ENCODE peak calls at places on chromosomes 6 and 20, in eight cellular contexts. G is upper lobe of right lung, V is brain microvascular endothelial cell, D is endodermal cell, M is NAMALWA, C is MG63, I is lower lobe of right lung, H is mesenteric fat pad. L is an unnamed sample.

GRCh38 chr6:36703982-36704381 is 6.4 kb downstream of the RAB44 start:
- DNase-seq in H (peak; percentile 87), M (no peak), V (no peak), I (no peak), D (peak; percentile 37), C (no peak), G (peak; percentile 57), L (no peak)

GRCh38 chr6:109939654-109940053 is 38.5 kb upstream of the GPR6 start:
- DNase-seq in C (no peak), H (no peak), I (no peak), G (no peak), M (no peak), V (no peak), D (no peak), L (peak; percentile 10)

GRCh38 chr6:89146748-89147715 is 1.2 kb downstream of the PM20D2 start:
- DNase-seq in D (no peak), I (no peak), C (no peak), G (no peak), M (peak; percentile 65), H (no peak), V (no peak), L (peak; percentile 60)

GRCh38 chr6:91462236-91462635 is 875.4 kb upstream of the MAP3K7 start:
- DNase-seq in I (no peak), D (no peak), H (no peak), G (no peak), M (no peak), C (no peak), V (peak; percentile 12), L (no peak)

GRCh38 chr20:15370370-15370769 is 1033.0 kb upstream of the FLRT3 start:
- DNase-seq in H (no peak), V (no peak), D (no peak), C (no peak), M (no peak), G (no peak), I (no peak), L (no peak)

GRCh38 chr6:109714611-109715010 is 23.5 kb downstream of the FIG4 start:
- DNase-seq in I (no peak), M (no peak), G (no peak), V (no peak), D (no peak), H (no peak), C (no peak), L (no peak)

GRCh38 chr6:11328613-11329247 is 96.3 kb upstream of the NEDD9 start:
- DNase-seq in D (no peak), I (no peak), H (no peak), C (peak; percentile 52), G (no peak), V (peak; percentile 39), M (no peak), L (no peak)

GRCh38 chr6:111943723-111944122 is 70.5 kb upstream of the FYN start:
- DNase-seq in G (no peak), C (no peak), V (no peak), H (no peak), M (no peak), D (no peak), I (peak; percentile 59), L (no peak)

GRCh38 chr6:138383776-138384175 is 6.1 kb downstream of the SMIM28 start:
- DNase-seq in V (no peak), C (no peak), I (no peak), D (no peak), M (no peak), H (no peak), G (no peak), L (no peak)

GRCh38 chr6:33668914-33669313 is 42.6 kb downstream of the UQCC2 start:
- DNase-seq in C (no peak), I (peak; percentile 81), D (peak; percentile 70), H (no peak), G (peak; percentile 83), M (peak; percentile 32), V (no peak), L (no peak)

GRCh38 chr6:47056832-47057231 is 14.7 kb upstream of the ADGRF1 start:
- DNase-seq in D (no peak), I (no peak), V (no peak), C (no peak), M (no peak), G (no peak), H (no peak), L (no peak)

GRCh38 chr20:7347409-7347808 is 579.9 kb downstream of the BMP2 start:
- DNase-seq in C (no peak), H (no peak), G (no peak), D (no peak), V (no peak), I (no peak), M (no peak), L (no peak)

GRCh38 chr6:80132942-80133517 is 26.6 kb downstream of the BCKDHB start:
- DNase-seq in I (peak; percentile 47), D (peak; percentile 74), C (peak; percentile 15), H (no peak), V (peak; percentile 81), M (peak; percentile 26), G (no peak), L (no peak)

GRCh38 chr6:41712651-41713103 is 22.7 kb downstream of the TFEB start:
- DNase-seq in G (peak; percentile 84), D (no peak), C (peak; percentile 67), I (peak; percentile 77), V (no peak), M (no peak), H (no peak), L (no peak)

GRCh38 chr6:170026272-170027110 is 264.4 kb downstream of the DLL1 start:
- DNase-seq in I (peak; percentile 87), G (peak; percentile 88), H (peak; percentile 72), M (no peak), D (peak; percentile 59), V (no peak), C (no peak), L (no peak)

GRCh38 chr6:45714795-45715507 is 300.7 kb downstream of the CLIC5 start:
- DNase-seq in I (no peak), H (no peak), C (peak; percentile 38), M (peak; percentile 73), G (no peak), D (peak; percentile 82), V (peak; percentile 86), L (peak; percentile 73)

GRCh38 chr6:26360451-26361416 is 4.3 kb upstream of the BTN3A2 start:
- DNase-seq in M (no peak), I (no peak), G (no peak), H (no peak), C (no peak), V (no peak), D (no peak), L (no peak)

GRCh38 chr6:75791881-75792280 is 42.8 kb downstream of the MYO6 start:
- DNase-seq in D (no peak), G (no peak), C (no peak), I (no peak), V (peak; percentile 8), M (no peak), H (no peak), L (no peak)

GRCh38 chr20:14295238-14295637 is 42.2 kb downstream of the FLRT3 start:
- DNase-seq in M (no peak), G (no peak), D (no peak), V (no peak), H (no peak), C (no peak), I (no peak), L (no peak)

GRCh38 chr6:30709101-30709868 is 7.8 kb downstream of the MDC1 start:
- DNase-seq in D (no peak), C (no peak), V (no peak), I (peak; percentile 9), G (no peak), M (no peak), H (no peak), L (no peak)

GRCh38 chr6:75213112-75213511 is 7.3 kb upstream of the COL12A1 start:
- DNase-seq in G (no peak), H (no peak), D (no peak), V (no peak), M (no peak), I (no peak), C (no peak), L (no peak)